ENCODE peak calls at places on chromosome 6, in eight cellular contexts. E is left colon, I is AG08396, Y is smooth muscle cell of the brain vasculature, R is fibroblast of lung, V is NCI-H2029 treated with DMSO at 0.1 percent for 48 hours, X is mucosa of gallbladder, A is astrocyte of the cerebellum. F is an unnamed sample.

GRCh38 chr6:89711801-89712200 is 73.3 kb upstream of the LYRM2 start:
- DNase-seq in E (no peak), A (no peak), I (no peak), Y (no peak), R (no peak), V (no peak), X (no peak), F (no peak)

GRCh38 chr6:53937461-53937860 is 142.7 kb downstream of the LRRC1 start:
- DNase-seq in R (no peak), E (no peak), I (no peak), Y (no peak), V (no peak), X (no peak), A (no peak), F (no peak)

GRCh38 chr6:98847767-98848538 is 13.6 kb downstream of the POU3F2 start:
- DNase-seq in V (no peak), X (no peak), R (no peak), E (no peak), Y (no peak), A (no peak), I (no peak), F (no peak)

GRCh38 chr6:40874495-40874894 is 164.5 kb downstream of the UNC5CL start:
- DNase-seq in I (no peak), E (no peak), Y (no peak), R (no peak), A (no peak), X (no peak), V (no peak), F (no peak)

GRCh38 chr6:84411060-84411629 is 183.7 kb upstream of the CEP162 start:
- DNase-seq in I (peak; percentile 16), X (no peak), R (peak; percentile 76), Y (no peak), V (no peak), E (no peak), A (peak; percentile 24), F (no peak)

GRCh38 chr6:158519761-158520160 is 40.1 kb upstream of the TMEM181 start:
- DNase-seq in R (no peak), X (no peak), I (no peak), Y (no peak), V (no peak), E (no peak), A (no peak), F (no peak)

GRCh38 chr6:40439401-40439800 is 147.8 kb downstream of the LRFN2 start:
- DNase-seq in R (no peak), X (no peak), V (no peak), Y (no peak), A (no peak), I (no peak), E (no peak), F (no peak)

GRCh38 chr6:134714679-134715078 is 235.2 kb downstream of the ALDH8A1 start:
- DNase-seq in A (peak; percentile 29), I (no peak), V (peak; percentile 12), E (no peak), X (peak; percentile 90), R (peak; percentile 76), Y (no peak), F (no peak)

GRCh38 chr6:40972814-40973213 is 66.2 kb downstream of the UNC5CL start:
- DNase-seq in R (no peak), Y (no peak), A (no peak), V (no peak), I (no peak), E (no peak), X (no peak), F (no peak)

GRCh38 chr6:134932121-134932520 is 17.8 kb downstream of the ALDH8A1 start:
- DNase-seq in X (no peak), Y (no peak), E (no peak), A (no peak), R (no peak), I (no peak), V (no peak), F (no peak)

GRCh38 chr6:25017932-25018581 is 82.3 kb upstream of the RIPOR2 start:
- DNase-seq in E (peak; percentile 81), Y (no peak), A (no peak), I (peak; percentile 20), V (peak; percentile 35), R (peak; percentile 52), X (peak; percentile 73), F (peak; percentile 40)

GRCh38 chr6:160767019-160767646 is 65.1 kb downstream of the PLG start:
- DNase-seq in R (peak; percentile 48), V (no peak), Y (no peak), A (peak; percentile 4), I (peak; percentile 42), X (peak; percentile 70), E (peak; percentile 53), F (peak; percentile 8)

GRCh38 chr6:21539621-21540100 is 53.9 kb upstream of the SOX4 start:
- DNase-seq in I (no peak), A (no peak), X (no peak), V (no peak), E (no peak), R (no peak), Y (no peak), F (no peak)

GRCh38 chr6:111122458-111123286 is 35.4 kb downstream of the SLC16A10 start:
- DNase-seq in X (no peak), E (no peak), A (no peak), V (peak; percentile 29), R (no peak), Y (no peak), I (no peak), F (no peak)

GRCh38 chr6:147933201-147933600 is 409.4 kb upstream of the SASH1 start:
- DNase-seq in Y (no peak), R (no peak), V (no peak), E (no peak), X (no peak), I (no peak), A (no peak), F (no peak)

GRCh38 chr6:19322691-19323470 is 514.3 kb upstream of the ID4 start:
- DNase-seq in R (peak; percentile 90), A (peak; percentile 96), I (no peak), E (no peak), V (no peak), Y (no peak), X (no peak), F (peak; percentile 64)

GRCh38 chr6:140203611-140204553 is 829.4 kb upstream of the CITED2 start:
- DNase-seq in Y (no peak), E (no peak), A (no peak), V (peak; percentile 20), I (peak; percentile 13), X (no peak), R (peak; percentile 54), F (peak; percentile 26)

GRCh38 chr6:170167657-170168159 is 123.2 kb downstream of the DLL1 start:
- DNase-seq in R (no peak), X (no peak), E (no peak), Y (no peak), I (no peak), V (no peak), A (no peak), F (no peak)

GRCh38 chr6:20534295-20534897 is at the start of gene CDKAL1:
- DNase-seq in X (peak; percentile 95), A (peak; percentile 83), E (peak; percentile 89), Y (peak; percentile 84), V (peak; percentile 87), R (peak; percentile 94), I (peak; percentile 84), F (peak; percentile 86)

GRCh38 chr6:110703010-110703905 is 112.0 kb downstream of the CDK19 start:
- DNase-seq in I (no peak), X (no peak), V (no peak), A (no peak), E (no peak), R (peak; percentile 12), Y (no peak), F (no peak)

GRCh38 chr6:145025488-145025887 is 709.8 kb downstream of the EPM2A start:
- DNase-seq in Y (no peak), I (no peak), R (no peak), E (no peak), V (peak; percentile 54), A (no peak), X (no peak), F (no peak)

GRCh38 chr6:140500864-140501263 is 1126.4 kb upstream of the CITED2 start:
- DNase-seq in V (no peak), E (no peak), I (no peak), Y (no peak), A (no peak), X (no peak), R (no peak), F (no peak)

GRCh38 chr6:170378502-170378901 is 71.9 kb downstream of the FAM120B start:
- DNase-seq in X (no peak), V (no peak), Y (no peak), R (no peak), I (no peak), E (no peak), A (no peak), F (no peak)

GRCh38 chr6:133360194-133360593 is 119.0 kb downstream of the EYA4 start:
- DNase-seq in I (no peak), Y (no peak), A (no peak), X (no peak), E (no peak), V (no peak), R (no peak), F (no peak)

GRCh38 chr6:2749972-2750600 is 636 bp downstream of the MYLK4 start:
- DNase-seq in E (peak; percentile 67), A (no peak), X (peak; percentile 61), I (peak; percentile 56), Y (no peak), V (peak; percentile 47), R (peak; percentile 33), F (no peak)

GRCh38 chr6:16760536-16761468 is at the start of gene ATXN1:
- DNase-seq in E (peak; percentile 72), R (no peak), Y (no peak), A (no peak), X (peak; percentile 70), V (peak; percentile 32), I (peak; percentile 57), F (peak; percentile 73)

GRCh38 chr6:16764188-16764950 is 3.1 kb upstream of the ATXN1 start:
- DNase-seq in I (peak; percentile 21), Y (no peak), V (no peak), A (no peak), R (peak; percentile 72), X (no peak), E (no peak), F (no peak)

GRCh38 chr6:154448448-154449096 is 61.9 kb downstream of the CNKSR3 start:
- DNase-seq in Y (peak; percentile 18), A (peak; percentile 86), I (peak; percentile 87), X (peak; percentile 50), V (peak; percentile 51), R (peak; percentile 94), E (peak; percentile 17), F (no peak)

GRCh38 chr6:127148511-127148910 is 30.0 kb downstream of the RSPO3 start:
- DNase-seq in A (no peak), R (peak; percentile 26), X (no peak), V (peak; percentile 50), Y (no peak), E (no peak), I (no peak), F (no peak)

GRCh38 chr6:7895125-7895423 is 15.5 kb downstream of the TXNDC5 start:
- DNase-seq in V (no peak), R (no peak), E (peak; percentile 59), A (no peak), X (no peak), Y (no peak), I (no peak), F (no peak)

GRCh38 chr6:7145269-7146078 is 37.7 kb downstream of the RREB1 start:
- DNase-seq in I (no peak), Y (no peak), V (peak; percentile 75), E (no peak), X (no peak), R (no peak), A (no peak), F (no peak)

GRCh38 chr6:118168421-118168820 is 261.4 kb downstream of the SLC35F1 start:
- DNase-seq in Y (no peak), A (no peak), E (no peak), V (no peak), I (no peak), R (no peak), X (no peak), F (no peak)

GRCh38 chr6:37713529-37714119 is 15.9 kb upstream of the MDGA1 start:
- DNase-seq in A (no peak), I (no peak), R (peak; percentile 95), V (no peak), E (no peak), Y (no peak), X (no peak), F (peak; percentile 61)

GRCh38 chr6:131950767-131951575 is at the start of gene CCN2:
- DNase-seq in E (peak; percentile 74), Y (no peak), I (peak; percentile 92), A (peak; percentile 99), X (peak; percentile 93), V (no peak), R (peak; percentile 99), F (peak; percentile 58)

F was measured in foreskin melanocyte.